ENCODE peak calls at places on chromosomes 12 and 14, in ten cellular contexts. Q is heart left ventricle, Z is NB4, P is tibial nerve, I is right lobe of liver, J is adrenal gland, B is esophagus muscularis mucosa, N is A549, W is IMR-90, X is HCT116. U is an unnamed sample.
A peak's percentile ranks its signal among the peaks of the same experiment; 100 is the strongest.

GRCh38 chr14:87049886-87050820 is 942.8 kb downstream of the GALC start:
- DNase-seq in Q (no peak), Z (peak; percentile 34), P (no peak), I (no peak), J (no peak), B (no peak), N (peak; percentile 20), W (peak; percentile 47), X (no peak), U (no peak)

GRCh38 chr14:34237098-34237497 is 224.9 kb downstream of the SPTSSA start:
- DNase-seq in Q (no peak), Z (no peak), P (no peak), I (no peak), J (no peak), B (no peak), N (peak; percentile 33), W (no peak), X (no peak), U (no peak)

GRCh38 chr12:104604070-104604994 is 147.6 kb downstream of the CHST11 start:
- DNase-seq in Q (peak; percentile 61), Z (peak; percentile 100), P (peak; percentile 45), I (no peak), J (peak; percentile 88), B (no peak), N (peak; percentile 94), W (peak; percentile 96), X (peak; percentile 89), U (peak; percentile 95)

GRCh38 chr12:19236656-19237055 is 107.1 kb downstream of the PLEKHA5 start:
- DNase-seq in Q (no peak), Z (no peak), P (no peak), I (no peak), J (no peak), B (no peak), N (no peak), W (peak; percentile 80), X (no peak), U (no peak)

GRCh38 chr14:91274796-91275195 is 30.3 kb upstream of the GPR68 start:
- DNase-seq in Q (no peak), Z (no peak), P (no peak), I (no peak), J (no peak), B (no peak), N (no peak), W (no peak), X (no peak), U (no peak)

GRCh38 chr12:108690191-108690518 is 41.2 kb downstream of the CORO1C start:
- DNase-seq in Q (no peak), Z (no peak), P (no peak), I (no peak), J (no peak), B (no peak), N (no peak), W (no peak), X (no peak), U (no peak)

GRCh38 chr12:22275847-22276246 is 58.7 kb downstream of the ST8SIA1 start:
- DNase-seq in Q (peak; percentile 70), Z (no peak), P (peak; percentile 74), I (no peak), J (peak; percentile 94), B (peak; percentile 98), N (peak; percentile 82), W (peak; percentile 99), X (no peak), U (peak; percentile 99)

GRCh38 chr14:24861083-24861630 is 188.8 kb downstream of the STXBP6 start:
- DNase-seq in Q (no peak), Z (no peak), P (no peak), I (no peak), J (no peak), B (no peak), N (peak; percentile 57), W (peak; percentile 68), X (no peak), U (no peak)

GRCh38 chr14:91059576-91060471 is 617 bp downstream of the RPS6KA5 start:
- DNase-seq in Q (peak; percentile 26), Z (peak; percentile 49), P (peak; percentile 19), I (peak; percentile 62), J (peak; percentile 43), B (no peak), N (no peak), W (no peak), X (no peak), U (no peak)

GRCh38 chr12:34302131-34302885 is 280.0 kb downstream of the ALG10 start:
- DNase-seq in Q (no peak), Z (no peak), P (no peak), I (no peak), J (no peak), B (no peak), N (no peak), W (no peak), X (no peak), U (no peak)

GRCh38 chr12:14773685-14774073 is 29.6 kb downstream of the WBP11 start:
- DNase-seq in Q (peak; percentile 24), Z (no peak), P (no peak), I (peak; percentile 50), J (no peak), B (no peak), N (no peak), W (no peak), X (no peak), U (no peak)

GRCh38 chr12:96233941-96234461 is 39.8 kb downstream of the ELK3 start:
- DNase-seq in Q (peak; percentile 92), Z (no peak), P (peak; percentile 76), I (peak; percentile 93), J (peak; percentile 83), B (peak; percentile 97), N (no peak), W (peak; percentile 95), X (no peak), U (peak; percentile 98)

GRCh38 chr12:30806989-30807694 is 52.4 kb upstream of the CAPRIN2 start:
- DNase-seq in Q (peak; percentile 37), Z (peak; percentile 74), P (no peak), I (peak; percentile 67), J (peak; percentile 62), B (peak; percentile 64), N (peak; percentile 76), W (peak; percentile 76), X (peak; percentile 51), U (no peak)

GRCh38 chr12:96249196-96250118 is 55.3 kb downstream of the ELK3 start:
- DNase-seq in Q (peak; percentile 66), Z (no peak), P (no peak), I (no peak), J (peak; percentile 91), B (peak; percentile 92), N (no peak), W (peak; percentile 69), X (no peak), U (peak; percentile 82)

GRCh38 chr12:48999371-49000131 is at the start of gene DDN:
- DNase-seq in Q (no peak), Z (peak; percentile 94), P (no peak), I (no peak), J (no peak), B (no peak), N (peak; percentile 63), W (peak; percentile 52), X (peak; percentile 45), U (no peak)

GRCh38 chr14:21042918-21043317 is 756 bp downstream of the RNASE7 start:
- DNase-seq in Q (no peak), Z (no peak), P (no peak), I (peak; percentile 75), J (peak; percentile 54), B (no peak), N (no peak), W (no peak), X (no peak), U (no peak)

GRCh38 chr14:103298620-103299019 is 35.4 kb upstream of the EIF5 start:
- DNase-seq in Q (no peak), Z (peak; percentile 22), P (no peak), I (no peak), J (no peak), B (no peak), N (peak; percentile 24), W (no peak), X (no peak), U (no peak)

DNA sequence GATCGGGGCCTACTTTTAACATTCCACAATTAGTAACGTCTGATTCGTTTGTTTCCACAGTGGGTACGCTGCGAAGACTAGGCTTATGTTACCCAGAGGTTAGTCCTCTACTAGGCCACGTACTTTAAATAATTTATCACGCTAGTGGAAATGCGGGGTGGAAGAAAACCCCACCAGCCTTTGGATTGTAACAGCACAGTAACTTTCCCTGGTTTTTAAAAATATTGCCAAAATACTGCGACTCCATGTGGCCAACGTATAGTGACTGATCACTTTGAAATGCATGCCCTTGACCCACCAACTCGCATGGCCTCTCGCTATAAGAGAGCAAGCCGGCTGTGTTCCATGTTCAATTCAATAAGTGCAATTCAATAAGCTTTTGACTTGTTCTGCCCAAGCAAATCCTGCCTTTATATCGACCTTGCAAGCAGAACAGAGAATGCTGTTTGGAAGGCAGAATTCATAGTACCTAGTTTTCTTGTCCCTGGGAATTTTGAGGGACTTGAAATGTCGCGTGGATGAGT is 882 bp upstream of the GTF2A1 start:
- DNase-seq in Q (no peak), Z (peak; percentile 16), P (no peak), I (no peak), J (peak; percentile 62), B (no peak), N (peak; percentile 3), W (peak; percentile 5), X (no peak), U (no peak)
- TF ChIP-seq POLR2A in Q (no peak), Z (no peak), P (no peak), I (no peak), J (no peak), B (no peak), N (no peak), W (no peak), X (no peak), U (no peak)

GRCh38 chr12:6765048-6765633 is 1.0 kb upstream of the PTMS start:
- DNase-seq in Q (no peak), Z (no peak), P (no peak), I (no peak), J (no peak), B (no peak), N (peak; percentile 46), W (no peak), X (no peak), U (no peak)
- TF ChIP-seq POLR2A in Q (no peak), Z (no peak), P (no peak), I (no peak), J (no peak), B (no peak), N (peak; percentile 23), W (no peak), X (no peak), U (no peak)

GRCh38 chr14:32076278-32077080 is 625 bp upstream of the ARHGAP5 start:
- DNase-seq in Q (peak; percentile 97), Z (peak; percentile 80), P (peak; percentile 92), I (peak; percentile 98), J (peak; percentile 96), B (peak; percentile 97), N (peak; percentile 97), W (peak; percentile 95), X (peak; percentile 90), U (no peak)
- TF ChIP-seq POLR2A in Q (no peak), Z (no peak), P (peak; percentile 69), I (peak; percentile 53), J (peak; percentile 86), B (peak; percentile 53), N (peak; percentile 83), W (peak; percentile 35), X (peak; percentile 68), U (no peak)

DNA sequence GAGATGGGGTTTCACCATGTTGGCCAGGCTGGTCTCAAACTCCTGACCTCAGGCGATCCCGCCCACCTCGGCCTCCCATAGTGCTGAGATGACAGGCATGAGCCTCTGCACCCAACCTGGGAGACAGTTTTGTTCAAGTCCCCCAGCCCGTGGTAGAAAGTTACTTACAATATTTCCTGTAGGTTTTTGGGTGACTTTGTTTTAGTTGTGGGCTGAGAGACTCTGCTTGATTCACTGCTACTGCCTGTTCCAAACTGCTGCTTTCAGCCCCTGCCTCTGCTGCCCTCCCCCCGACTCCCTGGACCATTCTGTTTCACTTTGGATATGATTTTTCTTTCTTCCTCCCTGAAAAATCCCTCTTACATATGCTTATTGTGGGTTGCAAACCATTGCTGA is 13.4 kb upstream of the PCNX1 start:
- DNase-seq in Q (no peak), Z (no peak), P (no peak), I (no peak), J (no peak), B (no peak), N (no peak), W (no peak), X (no peak), U (no peak)
- TF ChIP-seq POLR2A in Q (no peak), Z (no peak), P (no peak), I (no peak), J (no peak), B (no peak), N (no peak), W (no peak), X (no peak), U (no peak)

U was measured in vagina.